ENCODE peak calls at places on chromosomes 2 and 18, in nine cellular contexts. J, W, S, Y, Q, E, P, G and L are unnamed samples.
A peak's percentile ranks its signal among the peaks of the same experiment; 100 is the strongest.

GRCh38 chr18:63178526-63178880 is 141.1 kb downstream of the BCL2 start:
- DNase-seq in E (peak; percentile 65), S (peak; percentile 70), J (peak; percentile 49), Q (peak; percentile 79), G (peak; percentile 64), Y (no peak), W (no peak), P (no peak), L (no peak)

GRCh38 chr2:121902171-121902591 is 146.7 kb downstream of the TSN start:
- DNase-seq in E (no peak), Q (no peak), G (no peak), P (no peak), W (no peak), Y (no peak), S (no peak), J (peak; percentile 45), L (no peak)

GRCh38 chr2:215973954-215974699 is 39.2 kb downstream of the MREG start:
- DNase-seq in G (no peak), W (peak; percentile 14), Q (peak; percentile 40), J (no peak), Y (no peak), P (no peak), S (no peak), E (no peak), L (peak; percentile 28)

GRCh38 chr2:131580187-131580586 is 52.5 kb downstream of the CCDC74A start:
- DNase-seq in S (no peak), W (no peak), Q (no peak), Y (peak; percentile 7), G (no peak), P (no peak), J (no peak), E (no peak), L (no peak)

GRCh38 chr2:149219853-149220252 is 110.5 kb upstream of the LYPD6 start:
- DNase-seq in S (no peak), E (no peak), P (no peak), J (no peak), G (no peak), Q (no peak), Y (no peak), W (no peak), L (no peak)

GRCh38 chr2:164625378-164625971 is 4.2 kb upstream of the GRB14 start:
- DNase-seq in S (no peak), E (no peak), J (no peak), G (no peak), W (no peak), P (no peak), Q (no peak), Y (no peak), L (no peak)

GRCh38 chr18:55838841-55839240 is 250.8 kb upstream of the TCF4 start:
- DNase-seq in W (no peak), E (no peak), Q (no peak), S (no peak), J (no peak), P (no peak), G (no peak), Y (no peak), L (no peak)

GRCh38 chr2:187842978-187843847 is 289.0 kb upstream of the TFPI start:
- DNase-seq in Y (peak; percentile 53), E (no peak), Q (no peak), J (no peak), S (no peak), P (no peak), W (peak; percentile 15), G (no peak), L (no peak)

GRCh38 chr2:217231724-217232123 is 371.9 kb upstream of the TNP1 start:
- DNase-seq in Y (no peak), Q (no peak), P (no peak), W (no peak), J (no peak), S (no peak), G (no peak), E (no peak), L (no peak)

GRCh38 chr2:181354626-181355025 is 102.6 kb upstream of the ITGA4 start:
- DNase-seq in Y (no peak), E (no peak), S (no peak), P (no peak), Q (no peak), G (no peak), J (no peak), W (peak; percentile 2), L (peak; percentile 5)

GRCh38 chr18:46748466-46748865 is 8.4 kb downstream of the ST8SIA5 start:
- DNase-seq in P (no peak), Q (no peak), Y (no peak), G (no peak), S (no peak), J (no peak), E (no peak), W (no peak), L (no peak)

GRCh38 chr2:70981421-70981820 is 3.0 kb downstream of the ANKRD53 start:
- DNase-seq in W (no peak), J (no peak), Y (no peak), Q (no peak), S (no peak), P (no peak), E (no peak), G (no peak), L (no peak)

DNA sequence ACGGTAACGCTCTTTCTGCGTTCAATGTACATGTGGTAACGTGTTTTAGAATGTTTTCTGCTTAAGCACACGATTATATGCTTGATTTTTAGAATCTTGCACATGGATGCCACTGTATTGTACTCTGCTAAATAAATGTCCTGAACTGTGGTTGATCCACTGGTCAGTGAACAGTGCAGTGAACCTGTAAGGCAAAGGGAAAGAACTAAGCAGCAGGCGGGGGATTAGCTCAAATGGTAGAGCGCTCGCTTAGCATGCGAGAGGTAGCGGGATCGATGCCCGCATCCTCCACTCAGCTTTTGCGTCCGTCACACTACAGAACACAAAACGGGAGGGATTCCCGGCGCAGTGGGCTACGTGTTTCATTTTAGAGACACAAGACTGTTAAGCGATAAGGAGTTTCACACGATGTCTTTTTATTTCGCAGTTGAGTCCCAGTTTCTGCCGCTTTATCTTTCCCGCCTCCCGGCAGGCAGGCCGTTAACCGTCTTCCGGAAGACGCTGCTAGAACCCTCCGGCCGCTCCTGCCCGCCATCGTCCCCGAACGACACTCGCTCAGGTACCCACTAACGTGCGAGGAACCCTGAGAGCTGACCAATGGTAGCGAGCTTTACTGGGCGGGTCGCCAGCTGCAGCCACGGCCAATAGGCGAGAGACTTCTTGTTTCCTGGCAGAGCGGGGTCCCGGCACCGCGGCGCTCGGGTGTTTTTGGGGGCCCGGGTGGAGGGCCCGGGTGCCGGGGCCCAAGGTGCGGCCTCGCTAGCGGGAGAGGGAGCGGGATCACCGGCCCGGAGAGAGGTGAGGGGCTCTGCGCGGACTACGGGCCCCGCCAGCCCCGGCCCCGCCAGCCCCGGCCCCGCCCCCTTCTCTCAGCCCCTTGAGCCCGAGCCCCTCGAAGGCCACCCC is at the start of gene AGBL5:
- DNase-seq in Y (peak; percentile 91), Q (peak; percentile 96), E (peak; percentile 97), S (peak; percentile 97), P (peak; percentile 96), W (peak; percentile 100), J (peak; percentile 95), G (peak; percentile 97), L (peak; percentile 97)
- TF ChIP-seq POLR2A in Y (peak; percentile 59), Q (no peak), E (peak; percentile 78), S (peak; percentile 54), P (peak; percentile 52), W (peak; percentile 47), J (no peak), G (peak; percentile 74), L (peak; percentile 19)

GRCh38 chr2:206084870-206085741 is 868 bp downstream of the INO80D start:
- DNase-seq in J (peak; percentile 50), Q (peak; percentile 36), Y (no peak), E (peak; percentile 89), S (peak; percentile 53), W (no peak), G (peak; percentile 46), P (peak; percentile 64), L (peak; percentile 26)
- TF ChIP-seq POLR2A in J (no peak), Q (no peak), Y (peak; percentile 14), E (no peak), S (no peak), W (no peak), G (no peak), P (no peak), L (no peak)

GRCh38 chr18:3654442-3655253 is 204.7 kb downstream of the TGIF1 start:
- DNase-seq in Y (no peak), S (no peak), W (no peak), E (no peak), J (no peak), P (no peak), Q (no peak), G (no peak), L (no peak)

GRCh38 chr18:3651266-3651665 is 201.3 kb downstream of the TGIF1 start:
- DNase-seq in G (no peak), Q (no peak), W (no peak), P (no peak), E (no peak), J (no peak), Y (no peak), S (no peak), L (no peak)

GRCh38 chr18:3653859-3654441 is 204.0 kb downstream of the TGIF1 start:
- DNase-seq in P (no peak), Q (no peak), E (no peak), G (no peak), J (no peak), S (no peak), Y (no peak), W (no peak), L (no peak)

GRCh38 chr18:3653263-3653858 is 203.4 kb downstream of the TGIF1 start:
- DNase-seq in E (no peak), S (no peak), G (no peak), Q (no peak), Y (no peak), P (no peak), W (no peak), J (no peak), L (no peak)

DNA sequence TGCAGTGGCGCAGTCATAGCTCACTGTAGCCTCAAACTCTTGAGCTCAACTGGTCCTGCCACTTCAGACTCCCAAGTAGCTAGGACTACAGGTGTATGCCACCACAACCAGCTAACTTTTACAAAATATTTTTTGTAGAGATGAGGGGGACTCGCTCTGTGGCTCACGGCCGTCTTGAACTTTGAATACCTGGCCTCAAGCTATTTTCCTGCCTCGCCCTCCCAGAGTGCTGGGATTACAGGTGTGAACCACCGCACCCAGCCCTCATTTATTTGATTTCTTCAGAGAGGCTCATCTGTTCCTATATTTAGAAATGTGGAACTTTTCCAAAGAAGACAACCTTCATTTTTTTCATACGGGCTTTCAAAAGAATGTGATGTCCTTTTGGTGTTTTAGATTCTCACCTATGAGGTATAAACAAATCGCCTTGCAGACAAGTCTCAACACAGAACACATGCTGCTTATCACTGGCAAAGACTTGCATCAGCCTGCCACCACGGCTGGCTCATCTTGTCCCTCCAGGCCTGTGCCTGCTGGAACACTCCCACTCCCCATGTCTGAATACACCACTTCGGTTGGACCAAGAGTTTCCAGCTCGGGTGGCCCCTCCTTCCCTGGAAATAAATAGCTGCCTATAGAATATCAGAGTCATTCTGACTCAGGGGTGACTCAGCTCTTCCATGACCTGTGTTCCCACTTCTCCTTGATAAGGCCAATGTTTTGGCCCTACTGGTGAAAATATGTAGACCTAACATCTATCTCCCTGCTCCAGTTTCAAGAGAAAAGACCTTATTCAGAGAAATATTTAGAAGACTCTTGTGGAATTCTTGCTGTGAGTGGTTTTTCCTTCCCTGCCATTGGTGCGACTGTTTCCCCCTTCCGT is 202.6 kb downstream of the TGIF1 start:
- DNase-seq in S (no peak), J (peak; percentile 27), Y (peak; percentile 98), P (no peak), G (no peak), E (no peak), W (peak; percentile 89), Q (peak; percentile 81), L (peak; percentile 63)
- TF ChIP-seq POLR2A in S (no peak), J (no peak), Y (no peak), P (no peak), G (no peak), E (no peak), W (peak; percentile 29), Q (no peak), L (peak; percentile 64)

GRCh38 chr2:85537600-85538506 is 1.1 kb upstream of the MAT2A start:
- DNase-seq in Q (peak; percentile 63), G (peak; percentile 71), W (peak; percentile 37), J (peak; percentile 60), P (peak; percentile 76), Y (no peak), E (peak; percentile 88), S (peak; percentile 56), L (no peak)
- TF ChIP-seq POLR2A in Q (no peak), G (peak; percentile 69), W (peak; percentile 40), J (no peak), P (peak; percentile 8), Y (peak; percentile 23), E (no peak), S (no peak), L (peak; percentile 18)